ENCODE peak calls at places on chromosomes 16 and 17, in seven cellular contexts. K is K562, E is endothelial cell, J is mucosa of descending colon, I is GM10248, Y is activated B cell treated with CpG ODN at 0.5 μM for 24 hours, R is RWPE1. O is an unnamed sample.
A peak's percentile ranks its signal among the peaks of the same experiment; 100 is the strongest.

GRCh38 chr17:7132511-7133094 is 18.0 kb upstream of the ASGR2 start:
- DNase-seq in R (no peak), Y (peak; percentile 37), J (no peak), K (no peak), E (peak; percentile 69), I (peak; percentile 81), O (no peak)

GRCh38 chr16:74461826-74462225 is 40.5 kb upstream of the CLEC18B start:
- DNase-seq in E (no peak), I (no peak), R (no peak), K (no peak), J (no peak), Y (no peak), O (no peak)

GRCh38 chr17:38554430-38555350 is 51.1 kb downstream of the SRCIN1 start:
- DNase-seq in R (no peak), K (no peak), I (no peak), Y (no peak), E (no peak), J (no peak), O (no peak)

GRCh38 chr17:27522028-27522639 is 65.9 kb downstream of the KSR1 start:
- DNase-seq in K (no peak), Y (no peak), J (no peak), E (no peak), R (no peak), I (no peak), O (no peak)

GRCh38 chr16:86424968-86425367 is 85.4 kb upstream of the FOXF1 start:
- DNase-seq in K (no peak), I (no peak), Y (no peak), R (no peak), E (no peak), J (no peak), O (no peak)

GRCh38 chr17:32517982-32518381 is 31.2 kb downstream of the CDK5R1 start:
- DNase-seq in I (no peak), R (no peak), E (no peak), K (no peak), Y (no peak), J (no peak), O (no peak)

GRCh38 chr17:43581581-43581980 is 35.4 kb upstream of the ETV4 start:
- DNase-seq in E (no peak), R (no peak), J (no peak), Y (no peak), I (no peak), K (no peak), O (no peak)

GRCh38 chr17:51853857-51854256 is 304.7 kb downstream of the CA10 start:
- DNase-seq in J (no peak), I (no peak), K (no peak), E (no peak), R (no peak), Y (no peak), O (no peak)

GRCh38 chr16:27748868-27749546 is 199.1 kb downstream of the KATNIP start:
- DNase-seq in E (peak; percentile 19), I (peak; percentile 66), J (peak; percentile 69), R (peak; percentile 85), K (peak; percentile 84), Y (no peak), O (no peak)

GRCh38 chr17:51456942-51457341 is 196.6 kb downstream of the UTP18 start:
- DNase-seq in R (no peak), J (no peak), K (no peak), I (no peak), E (no peak), Y (no peak), O (no peak)

GRCh38 chr16:70437017-70437581 is 1.8 kb downstream of the ST3GAL2 start:
- DNase-seq in J (no peak), I (no peak), R (no peak), Y (no peak), K (peak; percentile 62), E (no peak), O (peak; percentile 69)

GRCh38 chr17:57614742-57615141 is 130.4 kb downstream of the CCDC182 start:
- DNase-seq in K (no peak), J (no peak), R (no peak), E (no peak), I (no peak), Y (no peak), O (no peak)

GRCh38 chr17:64661981-64662773 is at the start of gene SMURF2:
- DNase-seq in K (peak; percentile 94), E (peak; percentile 81), Y (peak; percentile 83), I (peak; percentile 94), R (peak; percentile 82), J (peak; percentile 88), O (peak; percentile 83)

GRCh38 chr16:9119795-9120194 is 28.4 kb downstream of the HAPSTR1 start:
- DNase-seq in K (no peak), I (no peak), J (no peak), Y (no peak), R (peak; percentile 26), E (no peak), O (no peak)

GRCh38 chr17:81090361-81091133 is 55.6 kb downstream of the BAIAP2 start:
- DNase-seq in K (peak; percentile 92), R (peak; percentile 81), E (no peak), Y (no peak), J (peak; percentile 85), I (no peak), O (no peak)

GRCh38 chr16:1794221-1794871 is 841 bp upstream of the IGFALS start:
- DNase-seq in E (no peak), I (no peak), R (no peak), Y (no peak), J (no peak), K (no peak), O (no peak)

GRCh38 chr16:72938426-72939164 is 109.3 kb downstream of the ZFHX3 start:
- DNase-seq in R (peak; percentile 20), E (no peak), I (no peak), K (no peak), J (peak; percentile 80), Y (no peak), O (no peak)

GRCh38 chr17:73319766-73320165 is 8.0 kb upstream of the CDC42EP4 start:
- DNase-seq in R (no peak), I (no peak), Y (no peak), J (no peak), E (no peak), K (no peak), O (no peak)

DNA sequence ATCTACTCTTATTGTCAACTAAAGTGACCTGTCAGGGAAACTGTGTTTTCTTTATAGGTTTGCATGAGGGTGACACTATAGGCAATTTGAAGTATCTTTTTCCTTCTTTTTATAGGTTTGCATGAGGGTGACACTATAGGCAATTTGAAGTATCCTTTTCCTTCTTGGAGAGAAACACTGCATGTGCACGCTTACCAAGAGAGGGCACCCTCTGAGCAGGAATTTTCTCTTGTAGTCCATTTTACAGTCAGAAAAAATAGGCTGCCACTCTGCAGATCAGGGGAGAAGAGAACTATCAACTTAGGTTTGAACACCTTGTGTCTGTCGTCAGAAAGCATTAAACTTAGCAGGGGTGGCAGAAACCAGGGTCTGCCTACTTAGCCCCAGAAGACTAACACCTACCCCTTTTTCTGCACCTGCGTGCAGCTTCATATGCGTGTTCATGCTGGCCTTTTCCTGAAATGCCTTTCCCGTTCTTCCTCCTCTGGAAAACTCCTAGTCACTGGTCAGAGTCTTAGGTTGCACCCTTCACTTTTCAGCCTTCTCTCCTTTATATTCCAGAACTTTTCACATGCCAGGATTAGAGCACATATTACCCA is 16.4 kb upstream of the SMIM36 start:
- DNase-seq in K (no peak), Y (no peak), R (peak; percentile 24), E (peak; percentile 54), I (no peak), J (no peak), O (peak; percentile 27)
- TF ChIP-seq CTCF in K (peak; percentile 86), Y (no peak), R (peak; percentile 39), E (no peak), I (peak; percentile 63), J (no peak), O (no peak)

DNA sequence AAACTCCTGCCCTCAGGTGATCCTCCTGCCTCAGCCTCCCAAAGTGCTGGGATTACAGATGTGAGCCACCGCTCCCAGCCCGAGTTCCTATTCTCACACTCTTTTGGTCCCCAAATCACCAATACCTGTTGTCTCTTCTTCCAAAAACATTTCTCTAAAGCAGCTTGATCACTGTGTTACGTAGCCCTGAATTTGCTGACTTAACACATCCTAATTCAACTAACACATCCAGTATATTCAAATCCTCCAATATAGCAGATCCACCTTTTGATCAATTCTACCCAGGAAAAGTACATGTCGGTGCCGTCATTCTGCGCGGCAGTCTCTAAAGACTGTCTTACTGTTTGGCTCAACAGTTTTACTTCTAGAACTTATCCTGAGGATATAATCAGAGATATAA is 191.3 kb downstream of the ZNF18 start:
- DNase-seq in R (no peak), E (no peak), I (no peak), K (no peak), Y (no peak), J (no peak), O (no peak)
- TF ChIP-seq CTCF in R (no peak), E (no peak), I (no peak), K (no peak), Y (no peak), J (no peak), O (no peak)

GRCh38 chr17:74810699-74811485 is 34.7 kb upstream of the NAT9 start:
- DNase-seq in K (no peak), R (no peak), E (no peak), J (no peak), I (no peak), Y (no peak), O (no peak)
- TF ChIP-seq CTCF in K (no peak), R (no peak), E (no peak), J (no peak), I (no peak), Y (no peak), O (no peak)

GRCh38 chr17:78896834-78897638 is 6.0 kb downstream of the CEP295NL start:
- DNase-seq in R (no peak), K (no peak), J (no peak), E (no peak), Y (no peak), I (no peak), O (no peak)

GRCh38 chr17:78897639-78897996 is 5.4 kb downstream of the CEP295NL start:
- DNase-seq in J (no peak), R (no peak), K (no peak), E (no peak), Y (no peak), I (no peak), O (no peak)

GRCh38 chr17:78895322-78895721 is 7.7 kb downstream of the CEP295NL start:
- DNase-seq in I (no peak), K (no peak), Y (no peak), R (no peak), J (no peak), E (no peak), O (no peak)

GRCh38 chr17:78898075-78898836 is 4.7 kb downstream of the CEP295NL start:
- DNase-seq in E (no peak), I (no peak), J (no peak), K (no peak), R (no peak), Y (no peak), O (no peak)

DNA sequence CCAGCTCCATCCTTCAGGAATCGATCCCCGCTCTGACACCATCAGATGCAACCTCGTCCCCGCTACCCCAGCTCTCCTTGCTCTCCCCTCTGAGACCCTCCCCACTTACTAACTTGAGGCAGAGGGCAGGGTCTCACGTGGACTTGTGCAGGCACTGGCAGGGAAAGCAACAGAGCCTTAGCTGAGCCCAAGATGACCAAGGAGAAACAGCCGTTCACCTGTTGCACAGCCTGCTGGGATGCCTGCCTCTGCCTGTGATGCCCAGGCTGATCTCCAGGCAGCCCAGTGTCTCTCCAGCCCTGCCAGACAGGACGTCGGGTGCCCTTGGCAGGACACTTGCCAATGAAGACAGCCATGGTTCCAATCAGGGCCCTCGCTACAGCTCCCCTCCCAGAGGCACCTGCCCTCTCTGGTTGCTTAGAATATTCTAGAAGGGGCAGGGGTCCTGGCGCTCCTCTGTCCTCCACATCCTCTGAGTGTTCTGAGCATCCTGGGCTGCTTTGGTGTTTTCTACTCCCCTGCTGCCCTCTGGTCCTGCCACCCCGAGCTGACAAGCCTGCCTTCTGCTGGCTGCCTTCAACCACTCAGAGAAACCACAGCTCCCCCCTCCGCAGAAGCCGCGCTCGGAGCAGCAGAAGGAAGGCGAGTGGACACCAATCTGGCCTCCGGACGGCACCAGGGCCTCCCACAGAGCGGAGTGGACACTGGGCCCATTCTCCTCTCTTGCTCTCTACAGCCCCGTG is 6.7 kb downstream of the CEP295NL start:
- DNase-seq in E (no peak), R (no peak), Y (no peak), I (no peak), J (no peak), K (no peak), O (no peak)
- TF ChIP-seq CTCF in E (no peak), R (no peak), Y (no peak), I (no peak), J (no peak), K (no peak), O (no peak)

O was measured in glutamatergic neuron.